ENCODE peak calls at places on chromosomes 7 and 10, in ten cellular contexts. T is brain microvascular endothelial cell; E is lower lobe of right lung; L is HCT116; W is foreskin keratinocyte; F is CD8-positive, alpha-beta memory T cell; D is ovary; K is CD4-positive, alpha-beta T cell; H is esophagus squamous epithelium; Q is sigmoid colon. V is an unnamed sample.
A peak's percentile ranks its signal among the peaks of the same experiment; 100 is the strongest.

GRCh38 chr7:27693794-27694193 is 31.1 kb upstream of the HIBADH start:
- DNase-seq in T (no peak), E (no peak), L (no peak), W (no peak), F (no peak), D (no peak), K (no peak), H (no peak), Q (no peak), V (no peak)

GRCh38 chr7:83442911-83443310 is 206.0 kb downstream of the SEMA3E start:
- DNase-seq in T (no peak), E (no peak), L (no peak), W (no peak), F (no peak), D (no peak), K (no peak), H (no peak), Q (no peak), V (no peak)

GRCh38 chr10:128105383-128105782 is 20.8 kb downstream of the MKI67 start:
- DNase-seq in T (no peak), E (no peak), L (no peak), W (no peak), F (no peak), D (no peak), K (no peak), H (no peak), Q (no peak), V (no peak)

GRCh38 chr7:93547716-93548115 is 26.8 kb downstream of the CALCR start:
- DNase-seq in T (no peak), E (no peak), L (no peak), W (no peak), F (no peak), D (no peak), K (no peak), H (no peak), Q (no peak), V (no peak)

GRCh38 chr10:132360766-132361447 is 28.9 kb downstream of the LRRC27 start:
- DNase-seq in T (no peak), E (no peak), L (no peak), W (no peak), F (no peak), D (no peak), K (no peak), H (no peak), Q (peak; percentile 64), V (no peak)

GRCh38 chr10:5616046-5616445 is 50.3 kb downstream of the ASB13 start:
- DNase-seq in T (no peak), E (no peak), L (no peak), W (no peak), F (no peak), D (no peak), K (no peak), H (no peak), Q (no peak), V (no peak)

GRCh38 chr7:158611541-158611940 is 23.9 kb upstream of the PTPRN2 start:
- DNase-seq in T (no peak), E (no peak), L (no peak), W (no peak), F (no peak), D (no peak), K (no peak), H (no peak), Q (no peak), V (no peak)

GRCh38 chr10:133527779-133528271 is 662 bp downstream of the CYP2E1 start:
- DNase-seq in T (no peak), E (no peak), L (no peak), W (no peak), F (no peak), D (no peak), K (no peak), H (no peak), Q (no peak), V (no peak)

GRCh38 chr10:35573786-35574185 is 31.4 kb upstream of the GJD4 start:
- DNase-seq in T (no peak), E (no peak), L (no peak), W (no peak), F (no peak), D (no peak), K (no peak), H (no peak), Q (no peak), V (no peak)

GRCh38 chr10:82922755-82923154 is 1047.8 kb downstream of the NRG3 start:
- DNase-seq in T (no peak), E (no peak), L (no peak), W (no peak), F (no peak), D (no peak), K (no peak), H (no peak), Q (no peak), V (no peak)

GRCh38 chr7:26664735-26665420 is 199.5 kb downstream of the SKAP2 start:
- DNase-seq in T (no peak), E (no peak), L (no peak), W (no peak), F (peak; percentile 48), D (no peak), K (no peak), H (no peak), Q (no peak), V (no peak)

GRCh38 chr10:102392306-102392705 is 3.2 kb upstream of the NFKB2 start:
- DNase-seq in T (no peak), E (no peak), L (no peak), W (no peak), F (no peak), D (no peak), K (no peak), H (no peak), Q (no peak), V (no peak)

GRCh38 chr10:93154531-93154930 is 80.8 kb downstream of the CYP26A1 start:
- DNase-seq in T (no peak), E (no peak), L (no peak), W (peak; percentile 28), F (no peak), D (no peak), K (no peak), H (no peak), Q (no peak), V (peak; percentile 10)

DNA sequence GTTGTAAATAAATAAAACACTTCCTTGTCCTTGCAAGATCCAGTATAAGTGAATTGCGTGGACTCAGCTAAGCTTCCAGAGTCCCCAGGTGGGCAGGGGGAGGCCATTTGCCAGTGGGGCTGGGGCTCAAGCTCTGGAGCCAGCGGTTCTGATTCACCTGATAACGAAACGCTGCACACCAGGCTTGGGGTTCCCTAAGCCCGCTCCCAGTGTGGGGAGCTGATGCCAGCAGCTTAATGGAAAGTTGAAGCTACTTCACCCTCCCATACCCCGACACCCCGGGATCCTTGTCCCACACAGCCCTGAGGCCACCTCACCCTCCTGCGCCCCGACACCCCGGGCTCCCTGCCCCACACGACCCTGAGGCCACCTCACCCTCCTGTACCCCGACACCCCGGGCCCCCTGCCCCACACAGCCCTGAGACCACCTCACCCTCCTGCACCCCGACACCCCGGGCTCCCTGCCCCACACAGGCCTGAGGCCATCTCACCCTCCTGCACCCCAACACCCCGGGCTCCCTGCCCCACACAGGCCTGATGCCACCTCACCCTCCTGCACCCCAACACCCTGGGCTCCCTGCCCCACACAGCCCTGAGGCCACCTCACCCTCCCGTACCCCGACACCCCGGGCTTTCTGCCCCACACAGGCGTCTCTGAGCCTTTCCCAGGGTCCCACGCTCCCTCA is 30.8 kb downstream of the FKBP6 start:
- DNase-seq in T (no peak), E (no peak), L (no peak), W (no peak), F (no peak), D (no peak), K (no peak), H (no peak), Q (no peak), V (no peak)
- H3K27ac ChIP-seq in T (no peak overlapping the region), E (no peak overlapping the region), L (no peak overlapping the region), W (no peak overlapping the region), F (no peak overlapping the region), D (no peak overlapping the region), K (no peak overlapping the region), H (peak overlapping the region; percentile 18), Q (no peak overlapping the region), V (no peak overlapping the region)

DNA sequence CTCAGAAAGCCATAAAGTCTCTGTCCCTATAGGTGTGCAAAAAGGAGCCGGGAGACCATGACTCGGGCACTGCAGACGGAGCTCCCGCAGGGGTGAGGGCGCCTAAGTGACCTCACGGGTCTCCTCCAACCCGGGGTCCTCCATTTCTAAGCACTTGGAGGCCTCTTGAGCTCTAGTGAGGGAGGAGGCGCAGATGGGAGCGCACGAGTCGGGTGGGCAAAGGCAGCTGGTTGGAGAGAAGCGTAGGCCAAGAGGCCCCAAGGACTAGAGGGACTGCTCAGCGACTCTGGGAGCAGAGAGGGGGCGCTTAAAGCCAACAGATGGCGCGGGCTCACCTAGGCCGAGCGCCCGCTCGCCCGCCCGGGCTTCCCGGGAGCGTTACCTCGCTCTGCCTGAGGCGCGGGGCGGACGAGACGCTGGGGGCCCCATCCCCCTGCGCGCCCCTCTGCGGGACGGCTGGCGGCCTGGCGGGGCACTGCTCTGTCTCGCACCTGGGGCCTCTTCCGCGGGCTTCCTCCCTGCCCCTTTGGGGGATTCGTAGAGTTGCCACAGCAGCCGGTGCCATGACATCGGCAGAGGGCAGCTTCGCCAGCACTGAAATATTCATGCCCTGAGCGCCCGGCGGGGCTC is 521 bp upstream of the CDH23 start:
- DNase-seq in T (no peak), E (no peak), L (no peak), W (no peak), F (no peak), D (peak; percentile 80), K (no peak), H (no peak), Q (peak; percentile 75), V (no peak)
- H3K27ac ChIP-seq in T (no peak overlapping the region), E (no peak overlapping the region), L (no peak overlapping the region), W (no peak overlapping the region), F (no peak overlapping the region), D (peak overlapping the region; percentile 83), K (no peak overlapping the region), H (peak overlapping the region; percentile 54), Q (peak overlapping the region; percentile 79), V (no peak overlapping the region)

GRCh38 chr7:48139461-48139860 is 31.8 kb upstream of the ABCA13 start:
- DNase-seq in T (no peak), E (no peak), L (peak; percentile 6), W (no peak), F (no peak), D (no peak), K (no peak), H (no peak), Q (no peak), V (no peak)
- H3K27ac ChIP-seq in T (no peak overlapping the region), E (no peak overlapping the region), L (no peak overlapping the region), W (no peak overlapping the region), F (no peak overlapping the region), D (no peak overlapping the region), K (no peak overlapping the region), H (no peak overlapping the region), Q (no peak overlapping the region), V (no peak overlapping the region)

GRCh38 chr10:77898323-77899079 is 28.1 kb downstream of the DLG5 start:
- DNase-seq in T (no peak), E (peak; percentile 59), L (no peak), W (peak; percentile 94), F (no peak), D (no peak), K (no peak), H (no peak), Q (no peak), V (peak; percentile 91)
- H3K27ac ChIP-seq in T (no peak overlapping the region), E (no peak overlapping the region), L (peak overlapping the region; percentile 87), W (peak overlapping the region; percentile 75), F (no peak overlapping the region), D (no peak overlapping the region), K (no peak overlapping the region), H (peak overlapping the region; percentile 88), Q (peak overlapping the region; percentile 37), V (peak overlapping the region; percentile 93)

GRCh38 chr10:30188101-30188500 is 128.7 kb upstream of the JCAD start:
- DNase-seq in T (peak; percentile 10), E (no peak), L (no peak), W (no peak), F (no peak), D (no peak), K (no peak), H (no peak), Q (no peak), V (no peak)
- H3K27ac ChIP-seq in T (no peak overlapping the region), E (peak overlapping the region; percentile 74), L (no peak overlapping the region), W (no peak overlapping the region), F (no peak overlapping the region), D (no peak overlapping the region), K (no peak overlapping the region), H (peak overlapping the region; percentile 77), Q (peak overlapping the region; percentile 51), V (no peak overlapping the region)